ENCODE peak calls at places on chromosomes 7 and 10, in ten cellular contexts. E is fibroblast of lung; Q is substantia nigra; O is activated naive CD4-positive, alpha-beta T cell; U is activated CD4-positive, CD25-positive, alpha-beta regulatory T cell; B is stimulated activated CD4-positive, alpha-beta T cell treated with anti-CD3 and anti-CD28 coated beads, Interleukin-15, amount 100 ng/mL, for 1 hour; Y is NCI-H69; W is iris pigment epithelial cell; J is epithelial cell of esophagus; A is ACHN. N is an unnamed sample.

GRCh38 chr10:77165445-77166316 is 471.9 kb downstream of the KCNMA1 start:
- DNase-seq in E (peak), Q (no peak), O (no peak), U (no peak), B (no peak), Y (peak), W (peak), J (peak), A (peak), N (peak)

GRCh38 chr10:24893127-24893526 is 59.3 kb downstream of the PRTFDC1 start:
- DNase-seq in E (peak), Q (no peak), O (no peak), U (no peak), B (no peak), Y (no peak), W (peak), J (no peak), A (no peak), N (peak)

GRCh38 chr10:84429926-84430520 is 101.6 kb downstream of the CCSER2 start:
- DNase-seq in E (peak), Q (peak), O (peak), U (peak), B (peak), Y (peak), W (peak), J (peak), A (peak), N (peak)

GRCh38 chr7:70618020-70618551 is 513.9 kb upstream of the GALNT17 start:
- DNase-seq in E (no peak), Q (no peak), O (no peak), U (no peak), B (no peak), Y (peak), W (no peak), J (no peak), A (no peak), N (no peak)

GRCh38 chr10:20363666-20364065 is 533.4 kb downstream of the NEBL start:
- DNase-seq in E (no peak), Q (no peak), O (no peak), U (no peak), B (no peak), Y (peak), W (no peak), J (no peak), A (no peak), N (no peak)

GRCh38 chr10:71975891-71976725 is 11.9 kb downstream of the CHST3 start:
- DNase-seq in E (peak), Q (no peak), O (no peak), U (no peak), B (no peak), Y (no peak), W (peak), J (peak), A (peak), N (peak)

GRCh38 chr7:95011156-95011928 is 103.9 kb downstream of the PPP1R9A start:
- DNase-seq in E (peak), Q (no peak), O (no peak), U (no peak), B (no peak), Y (no peak), W (peak), J (peak), A (peak), N (peak)

GRCh38 chr10:26437637-26438461 is at the start of gene APBB1IP:
- DNase-seq in E (peak), Q (peak), O (no peak), U (peak), B (peak), Y (no peak), W (peak), J (peak), A (no peak), N (peak)

GRCh38 chr7:143299346-143299745 is 11.2 kb downstream of the CASP2 start:
- DNase-seq in E (peak), Q (no peak), O (no peak), U (no peak), B (no peak), Y (no peak), W (peak), J (peak), A (no peak), N (peak)

GRCh38 chr7:43648725-43649406 is 66.0 kb downstream of the STK17A start:
- DNase-seq in E (peak), Q (peak), O (no peak), U (no peak), B (peak), Y (peak), W (peak), J (peak), A (peak), N (peak)

GRCh38 chr10:69963835-69964710 is 88.6 kb upstream of the MACROH2A2 start:
- DNase-seq in E (no peak), Q (no peak), O (no peak), U (no peak), B (no peak), Y (no peak), W (no peak), J (no peak), A (no peak), N (no peak)

GRCh38 chr7:48537561-48537960 is 366.3 kb downstream of the ABCA13 start:
- DNase-seq in E (no peak), Q (no peak), O (no peak), U (no peak), B (no peak), Y (no peak), W (no peak), J (peak), A (no peak), N (no peak)

GRCh38 chr7:6268909-6269306 is 3.5 kb downstream of the CYTH3 start:
- DNase-seq in E (no peak), Q (no peak), O (no peak), U (no peak), B (no peak), Y (peak), W (no peak), J (no peak), A (no peak), N (no peak)

GRCh38 chr7:54897891-54898290 is 120.9 kb upstream of the EGFR start:
- DNase-seq in E (no peak), Q (no peak), O (no peak), U (no peak), B (no peak), Y (no peak), W (peak), J (no peak), A (no peak), N (no peak)

GRCh38 chr7:37684927-37685326 is 1.4 kb downstream of the GPR141 start:
- DNase-seq in E (no peak), Q (no peak), O (no peak), U (no peak), B (no peak), Y (no peak), W (no peak), J (no peak), A (no peak), N (no peak)

GRCh38 chr7:151631149-151631967 is 111.7 kb upstream of the RHEB start:
- DNase-seq in E (peak), Q (no peak), O (peak), U (no peak), B (no peak), Y (peak), W (peak), J (peak), A (peak), N (no peak)

GRCh38 chr7:11648980-11649379 is 183.0 kb downstream of the THSD7A start:
- DNase-seq in E (peak), Q (no peak), O (no peak), U (no peak), B (no peak), Y (peak), W (peak), J (no peak), A (no peak), N (no peak)

GRCh38 chr10:48910557-48910956 is 29.1 kb downstream of the LRRC18 start:
- DNase-seq in E (no peak), Q (no peak), O (no peak), U (no peak), B (no peak), Y (no peak), W (no peak), J (no peak), A (no peak), N (no peak)

GRCh38 chr7:12596225-12596790 is 25.8 kb downstream of the SCIN start:
- DNase-seq in E (no peak), Q (no peak), O (no peak), U (no peak), B (no peak), Y (no peak), W (no peak), J (peak), A (no peak), N (no peak)

GRCh38 chr10:129058664-129059155 is 408.3 kb upstream of the MGMT start:
- DNase-seq in E (no peak), Q (no peak), O (no peak), U (no peak), B (no peak), Y (no peak), W (no peak), J (no peak), A (no peak), N (no peak)

GRCh38 chr10:112831826-112832225 is 118.2 kb upstream of the TCF7L2 start:
- DNase-seq in E (no peak), Q (no peak), O (no peak), U (no peak), B (no peak), Y (no peak), W (no peak), J (no peak), A (no peak), N (no peak)

GRCh38 chr10:77179015-77179695 is 458.5 kb downstream of the KCNMA1 start:
- DNase-seq in E (peak), Q (no peak), O (no peak), U (no peak), B (no peak), Y (peak), W (peak), J (peak), A (peak), N (peak)

N was measured in AG10803.